ENCODE peak calls at places on chromosome X, in five cellular contexts. One of them, this sample, is unnamed.

GRCh38 chrX:9767375-9767774 is 1.7 kb upstream of the GPR143 start:
- DNase-seq in amygdala: no peak
- DNase-seq in EL: no peak
- DNase-seq in HAP-1: no peak
- DNase-seq in mesenteric fat pad: no peak
- DNase-seq in this sample: no peak

GRCh38 chrX:40154853-40155616 is 57.3 kb upstream of the BCOR start:
- DNase-seq in amygdala: no peak
- DNase-seq in EL: peak; percentile 58
- DNase-seq in mesenteric fat pad: no peak
- DNase-seq in HAP-1: peak; percentile 3
- DNase-seq in this sample: no peak

GRCh38 chrX:21741869-21742701 is 15.8 kb downstream of the SMPX start:
- DNase-seq in HAP-1: no peak
- DNase-seq in EL: no peak
- DNase-seq in mesenteric fat pad: no peak
- DNase-seq in amygdala: no peak
- DNase-seq in this sample: no peak

GRCh38 chrX:74923942-74924448 is 1.3 kb downstream of the NEXMIF start:
- DNase-seq in HAP-1: peak; percentile 15
- DNase-seq in amygdala: peak; percentile 2
- DNase-seq in mesenteric fat pad: no peak
- DNase-seq in EL: no peak
- DNase-seq in this sample: peak; percentile 44

GRCh38 chrX:13338985-13339384 is 19.1 kb upstream of the ATXN3L start:
- DNase-seq in HAP-1: no peak
- DNase-seq in EL: no peak
- DNase-seq in amygdala: no peak
- DNase-seq in mesenteric fat pad: no peak
- DNase-seq in this sample: no peak

GRCh38 chrX:129359269-129359668 is 164.0 kb downstream of the SMARCA1 start:
- DNase-seq in HAP-1: no peak
- DNase-seq in mesenteric fat pad: no peak
- DNase-seq in EL: peak; percentile 13
- DNase-seq in amygdala: no peak
- DNase-seq in this sample: no peak

GRCh38 chrX:139200346-139200745 is 330.2 kb upstream of the F9 start:
- DNase-seq in HAP-1: no peak
- DNase-seq in EL: no peak
- DNase-seq in amygdala: no peak
- DNase-seq in mesenteric fat pad: no peak
- DNase-seq in this sample: no peak

GRCh38 chrX:31036895-31037294 is 34.9 kb downstream of the FTHL17 start:
- DNase-seq in mesenteric fat pad: no peak
- DNase-seq in EL: peak; percentile 42
- DNase-seq in HAP-1: peak; percentile 58
- DNase-seq in amygdala: no peak
- DNase-seq in this sample: no peak

GRCh38 chrX:1031521-1032430 is 180.7 kb downstream of the CRLF2 start:
- DNase-seq in HAP-1: no peak
- DNase-seq in EL: no peak
- DNase-seq in mesenteric fat pad: peak; percentile 75
- DNase-seq in amygdala: no peak
- DNase-seq in this sample: no peak

GRCh38 chrX:70262952-70263567 is 3.1 kb upstream of the P2RY4 start:
- DNase-seq in HAP-1: peak; percentile 56
- DNase-seq in mesenteric fat pad: no peak
- DNase-seq in amygdala: no peak
- DNase-seq in EL: peak; percentile 36
- DNase-seq in this sample: no peak

GRCh38 chrX:50579955-50580354 is 109.3 kb upstream of the DGKK start:
- DNase-seq in mesenteric fat pad: no peak
- DNase-seq in amygdala: no peak
- DNase-seq in EL: peak; percentile 31
- DNase-seq in HAP-1: peak; percentile 62
- DNase-seq in this sample: peak; percentile 2

GRCh38 chrX:46589977-46590723 is 16.6 kb downstream of the CHST7 start:
- DNase-seq in HAP-1: no peak
- DNase-seq in EL: peak; percentile 63
- DNase-seq in mesenteric fat pad: no peak
- DNase-seq in amygdala: no peak
- DNase-seq in this sample: no peak

GRCh38 chrX:105646592-105647372 is 175.6 kb upstream of the NRK start:
- DNase-seq in mesenteric fat pad: no peak
- DNase-seq in HAP-1: no peak
- DNase-seq in EL: no peak
- DNase-seq in amygdala: no peak
- DNase-seq in this sample: no peak

GRCh38 chrX:40099046-40099968 is 1.5 kb upstream of the BCOR start:
- DNase-seq in amygdala: no peak
- DNase-seq in HAP-1: peak; percentile 45
- DNase-seq in EL: peak; percentile 49
- DNase-seq in mesenteric fat pad: no peak
- DNase-seq in this sample: no peak

GRCh38 chrX:155643240-155643639 is 30.5 kb upstream of the TMLHE start:
- DNase-seq in amygdala: no peak
- DNase-seq in mesenteric fat pad: no peak
- DNase-seq in HAP-1: no peak
- DNase-seq in EL: no peak
- DNase-seq in this sample: no peak

This sample was measured in SK-N-MC.